ENCODE peak calls at places on chromosomes 13 and 19, in six cellular contexts. M is adrenal gland, H is Peyer's patch, U is MM.1S, D is breast epithelium, K is stomach. R is an unnamed sample.

GRCh38 chr13:64793131-64793530 is 2437.0 kb downstream of the PCDH9 start:
- DNase-seq in M (no peak), H (no peak), U (no peak), D (no peak), K (no peak), R (no peak)

GRCh38 chr13:41178040-41178439 is 16.3 kb downstream of the KBTBD7 start:
- DNase-seq in M (no peak), H (no peak), U (no peak), D (no peak), K (no peak), R (no peak)

GRCh38 chr19:48468806-48469055 is 438 bp upstream of the CYTH2 start:
- DNase-seq in M (no peak), H (peak; percentile 100), U (no peak), D (no peak), K (no peak), R (no peak)

GRCh38 chr19:57648336-57649003 is 15.5 kb downstream of the ZNF211 start:
- DNase-seq in M (no peak), H (no peak), U (no peak), D (no peak), K (no peak), R (no peak)

GRCh38 chr19:33374406-33374703 is 846 bp downstream of the CEBPG start:
- DNase-seq in M (peak; percentile 21), H (peak; percentile 57), U (no peak), D (no peak), K (no peak), R (no peak)

GRCh38 chr19:17325881-17326594 is 8.6 kb downstream of the ANO8 start:
- DNase-seq in M (no peak), H (peak; percentile 65), U (no peak), D (no peak), K (peak; percentile 40), R (no peak)

GRCh38 chr19:41324921-41325639 is 15.1 kb downstream of the CCDC97 start:
- DNase-seq in M (peak; percentile 78), H (peak; percentile 69), U (no peak), D (no peak), K (no peak), R (no peak)

GRCh38 chr19:39845621-39846175 is 481 bp downstream of the FBL start:
- DNase-seq in M (no peak), H (no peak), U (no peak), D (no peak), K (no peak), R (no peak)

GRCh38 chr13:110403721-110404120 is 96.6 kb downstream of the COL4A2 start:
- DNase-seq in M (no peak), H (no peak), U (no peak), D (no peak), K (no peak), R (no peak)

GRCh38 chr13:44224433-44225149 is 149.0 kb upstream of the SERP2 start:
- DNase-seq in M (no peak), H (no peak), U (no peak), D (no peak), K (no peak), R (no peak)

GRCh38 chr19:18364826-18365528 is 21.0 kb upstream of the GDF15 start:
- DNase-seq in M (peak; percentile 90), H (peak; percentile 89), U (no peak), D (peak; percentile 81), K (peak; percentile 92), R (no peak)

GRCh38 chr13:96346846-96347367 is 257.0 kb downstream of the HS6ST3 start:
- DNase-seq in M (no peak), H (no peak), U (no peak), D (no peak), K (no peak), R (no peak)

GRCh38 chr19:48351341-48351752 is 12.4 kb downstream of the TMEM143 start:
- DNase-seq in M (peak; percentile 70), H (peak; percentile 90), U (peak; percentile 78), D (peak; percentile 78), K (peak; percentile 83), R (peak; percentile 69)

GRCh38 chr19:34957830-34958751 is 5.9 kb downstream of the ZNF792 start:
- DNase-seq in M (no peak), H (no peak), U (no peak), D (no peak), K (no peak), R (no peak)
- H3K9me3 ChIP-seq in M (peaks cover 58% of the 10 kb centered on the region), H (peaks cover 50% of the 10 kb centered on the region), U (peaks cover 3% of the 10 kb centered on the region), D (peaks cover 60% of the 10 kb centered on the region), K (peaks cover 93% of the 10 kb centered on the region), R (peaks cover 89% of the 10 kb centered on the region)

GRCh38 chr19:9610484-9611113 is 10.4 kb downstream of the ZNF561 start:
- DNase-seq in M (no peak), H (no peak), U (no peak), D (no peak), K (no peak), R (no peak)

GRCh38 chr19:9608912-9609311 is 12.1 kb downstream of the ZNF561 start:
- DNase-seq in M (no peak), H (no peak), U (no peak), D (no peak), K (no peak), R (no peak)
- H3K9me3 ChIP-seq in M (peaks cover 57% of the 10 kb centered on the region), H (peaks cover 31% of the 10 kb centered on the region), U (no peaks in the 10 kb centered on the region), D (peaks cover 82% of the 10 kb centered on the region), K (peaks cover 99% of the 10 kb centered on the region), R (peaks cover 83% of the 10 kb centered on the region)

DNA sequence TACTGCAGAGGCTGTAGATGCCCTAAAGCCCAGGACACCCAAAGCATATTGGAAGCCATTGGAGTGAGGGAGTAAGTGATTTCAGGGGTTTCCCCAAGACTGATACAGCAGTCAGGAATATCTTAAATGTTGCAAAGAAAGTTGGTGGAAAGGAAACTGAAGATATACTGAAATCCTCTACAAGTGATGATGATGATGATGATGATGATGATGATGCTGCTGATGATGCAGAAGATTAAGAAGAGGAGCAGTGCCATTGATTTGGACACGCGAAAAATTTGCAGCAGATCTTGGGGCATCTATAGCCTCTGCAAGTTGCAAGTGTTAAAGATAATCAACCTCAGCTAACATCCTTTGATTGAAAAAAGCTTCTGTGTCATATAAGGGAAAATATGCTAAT is 23.8 kb downstream of the ZNF44 start:
- DNase-seq in M (no peak), H (no peak), U (no peak), D (no peak), K (no peak), R (no peak)
- H3K9me3 ChIP-seq in M (peaks cover 52% of the 10 kb centered on the region), H (peaks cover 42% of the 10 kb centered on the region), U (peaks cover 3% of the 10 kb centered on the region), D (peaks cover 87% of the 10 kb centered on the region), K (peaks cover 100% of the 10 kb centered on the region), R (peaks cover 92% of the 10 kb centered on the region)

GRCh38 chr13:67421475-67421874 is 191.3 kb upstream of the PCDH9 start:
- DNase-seq in M (no peak), H (no peak), U (no peak), D (no peak), K (no peak), R (no peak)

GRCh38 chr13:67410645-67411044 is 180.5 kb upstream of the PCDH9 start:
- DNase-seq in M (no peak), H (no peak), U (no peak), D (no peak), K (no peak), R (no peak)

GRCh38 chr13:67416047-67416925 is 186.2 kb upstream of the PCDH9 start:
- DNase-seq in M (no peak), H (no peak), U (no peak), D (no peak), K (peak; percentile 29), R (no peak)
- H3K9me3 ChIP-seq in M (no peaks in the 10 kb centered on the region), H (no peaks in the 10 kb centered on the region), U (no peaks in the 10 kb centered on the region), D (no peaks in the 10 kb centered on the region), K (no peaks in the 10 kb centered on the region), R (no peaks in the 10 kb centered on the region)

DNA sequence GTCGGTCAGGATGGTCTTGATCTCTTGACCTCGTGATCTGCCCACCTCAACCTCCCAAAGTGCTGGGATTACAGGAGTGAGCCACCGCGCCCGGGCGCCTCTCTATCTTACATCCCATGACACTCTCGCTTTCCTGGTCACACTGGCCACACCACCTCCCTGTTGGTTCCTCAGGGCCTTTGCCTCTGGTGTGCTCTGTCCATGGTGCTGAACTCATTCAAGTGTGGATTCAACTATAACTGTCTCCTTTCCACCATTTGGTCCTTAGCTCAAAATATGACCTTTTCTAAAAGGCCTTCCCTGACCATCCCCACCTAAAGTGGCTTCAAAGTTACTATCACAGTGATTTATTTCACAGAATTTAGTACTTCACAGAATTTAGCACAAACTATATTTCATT is 3.7 kb upstream of the SMIM17 start:
- DNase-seq in M (no peak), H (no peak), U (peak; percentile 56), D (no peak), K (no peak), R (no peak)
- H3K9me3 ChIP-seq in M (no peaks in the 10 kb centered on the region), H (peaks cover 19% of the 10 kb centered on the region), U (no peaks in the 10 kb centered on the region), D (peaks cover 32% of the 10 kb centered on the region), K (peaks cover 90% of the 10 kb centered on the region), R (peaks cover 67% of the 10 kb centered on the region)

GRCh38 chr19:9289231-9289884 is 20.3 kb downstream of the ZNF699 start:
- DNase-seq in M (no peak), H (no peak), U (no peak), D (no peak), K (no peak), R (no peak)
- H3K9me3 ChIP-seq in M (peaks cover 53% of the 10 kb centered on the region), H (peaks cover 19% of the 10 kb centered on the region), U (no peaks in the 10 kb centered on the region), D (peaks cover 81% of the 10 kb centered on the region), K (peaks cover 100% of the 10 kb centered on the region), R (peaks cover 82% of the 10 kb centered on the region)

DNA sequence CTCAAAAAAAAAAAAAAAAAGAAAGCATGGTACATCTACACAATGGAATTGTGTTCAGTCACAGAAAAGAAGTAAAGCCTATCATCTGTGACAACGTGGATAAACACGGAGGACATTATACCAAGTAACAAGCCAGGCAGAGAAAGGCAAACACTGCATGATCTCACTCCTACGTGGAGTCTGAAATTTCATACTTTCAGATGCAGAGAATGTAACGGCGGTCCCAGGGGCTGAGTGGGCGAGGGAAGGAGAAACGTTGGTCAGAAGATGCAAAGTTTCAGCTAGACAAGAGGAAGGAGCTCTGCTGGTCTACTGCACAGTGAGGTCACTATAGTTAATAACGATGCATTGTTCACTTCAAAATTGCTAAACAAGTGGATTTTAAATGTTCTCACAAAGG is 62.6 kb downstream of the SOX1 start:
- DNase-seq in M (no peak), H (no peak), U (no peak), D (peak; percentile 7), K (no peak), R (no peak)
- H3K9me3 ChIP-seq in M (no peaks in the 10 kb centered on the region), H (no peaks in the 10 kb centered on the region), U (no peaks in the 10 kb centered on the region), D (no peaks in the 10 kb centered on the region), K (no peaks in the 10 kb centered on the region), R (no peaks in the 10 kb centered on the region)

DNA sequence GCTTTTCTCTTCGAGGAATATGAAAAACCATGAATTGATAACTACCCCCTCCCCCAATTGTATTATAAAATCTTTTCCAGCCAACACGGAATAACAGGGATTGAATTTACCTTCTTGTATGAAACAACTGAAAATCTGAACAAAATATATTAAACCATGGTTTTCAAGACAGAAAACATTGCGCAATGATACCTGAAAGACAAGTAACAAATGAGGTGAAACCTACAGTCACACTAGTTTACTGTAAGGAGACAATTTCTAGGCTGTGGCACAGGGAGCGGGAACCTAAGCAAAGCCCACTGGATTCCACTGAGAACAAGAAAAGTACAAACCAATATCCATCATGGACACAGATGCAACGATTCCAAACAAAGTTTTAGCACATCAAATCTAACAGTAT is 53.4 kb downstream of the ZNF283 start:
- DNase-seq in M (no peak), H (no peak), U (no peak), D (no peak), K (no peak), R (no peak)
- H3K9me3 ChIP-seq in M (peaks cover 74% of the 10 kb centered on the region), H (peaks cover 5% of the 10 kb centered on the region), U (no peaks in the 10 kb centered on the region), D (peaks cover 77% of the 10 kb centered on the region), K (peaks cover 93% of the 10 kb centered on the region), R (peaks cover 79% of the 10 kb centered on the region)